ENCODE peak calls at places on chromosome 16, in nine cellular contexts. E is H7; Q is aorta; K is ELF-1; I is MM.1S; M is activated CD4-positive, alpha-beta T cell treated with anti-CD3 and anti-CD28 coated beads for 36 hours; O is fibroblast of pulmonary artery; A is smooth muscle cell of the brain vasculature; Z is activated T-helper 1 cell treated with anti-CD3 and anti-CD28 coated beads, Interleukin-12 subunit alpha, Interleukin-12 subunit beta, Interleukin-2, Interleukin-4 antibody, amounts not matched to agents 30 ng/mL and 10 ng/mL and 1 ng/mL, durations not matched to agents 14 hours and 24 hours and 36 hours. L is an unnamed sample.

GRCh38 chr16:27365142-27366089 is 36.6 kb upstream of the IL21R start:
- DNase-seq in A (no peak), Z (no peak), M (peak; percentile 41), I (no peak), O (peak; percentile 29), Q (no peak), K (peak; percentile 41), E (no peak), L (no peak)

GRCh38 chr16:30740364-30741251 is 7.6 kb upstream of the PHKG2 start:
- DNase-seq in K (peak; percentile 88), A (no peak), O (peak; percentile 76), Z (no peak), I (no peak), Q (peak; percentile 91), E (peak; percentile 86), M (peak; percentile 28), L (no peak)

GRCh38 chr16:67025151-67025550 is 3.8 kb upstream of the CBFB start:
- DNase-seq in E (peak; percentile 7), I (no peak), O (no peak), Q (no peak), Z (no peak), K (no peak), A (no peak), M (no peak), L (no peak)

GRCh38 chr16:35561346-35561745 is 2101.9 kb downstream of the TP53TG3F start:
- DNase-seq in O (no peak), A (no peak), K (no peak), E (no peak), I (no peak), M (no peak), Q (no peak), Z (no peak), L (no peak)

GRCh38 chr16:27232061-27232841 is 28.9 kb downstream of the KDM8 start:
- DNase-seq in Z (no peak), Q (peak; percentile 78), I (peak; percentile 88), E (peak; percentile 20), M (peak; percentile 75), A (no peak), O (no peak), K (no peak), L (no peak)

GRCh38 chr16:57422026-57422944 is 17.7 kb downstream of the CCL17 start:
- DNase-seq in K (peak; percentile 40), I (no peak), O (peak; percentile 78), Q (peak; percentile 86), A (peak; percentile 59), M (no peak), E (peak; percentile 71), Z (no peak), L (peak; percentile 58)

GRCh38 chr16:65070831-65071230 is 51.0 kb downstream of the CDH11 start:
- DNase-seq in I (no peak), K (peak; percentile 71), O (peak; percentile 97), Q (peak; percentile 81), M (no peak), E (no peak), Z (no peak), A (peak; percentile 84), L (no peak)

GRCh38 chr16:11219188-11219587 is 36.8 kb downstream of the SOCS1 start:
- DNase-seq in I (no peak), Z (no peak), Q (no peak), M (no peak), O (peak; percentile 45), E (no peak), K (no peak), A (no peak), L (no peak)

GRCh38 chr16:31072540-31073072 is 1.4 kb downstream of the ZNF668 start:
- DNase-seq in E (no peak), O (peak; percentile 45), Q (no peak), A (no peak), K (peak; percentile 59), I (peak; percentile 35), Z (peak; percentile 17), M (peak; percentile 62), L (peak; percentile 39)

GRCh38 chr16:67301080-67301757 is 21.9 kb downstream of the PLEKHG4 start:
- DNase-seq in Z (no peak), O (no peak), A (no peak), I (no peak), E (peak; percentile 42), M (no peak), K (no peak), Q (peak; percentile 90), L (no peak)

GRCh38 chr16:65489531-65490023 is 367.7 kb upstream of the CDH11 start:
- DNase-seq in I (no peak), M (no peak), Q (no peak), Z (no peak), K (no peak), O (no peak), E (no peak), A (no peak), L (no peak)

GRCh38 chr16:50631985-50632576 is 49.0 kb downstream of the SNX20 start:
- DNase-seq in K (no peak), O (no peak), I (no peak), E (no peak), M (no peak), Z (no peak), A (no peak), Q (peak; percentile 70), L (no peak)

GRCh38 chr16:89687092-89687940 is 827 bp downstream of the CDK10 start:
- DNase-seq in K (peak; percentile 71), E (peak; percentile 83), A (no peak), Z (no peak), M (peak; percentile 43), Q (no peak), I (peak; percentile 45), O (peak; percentile 25), L (peak; percentile 48)

GRCh38 chr16:85372627-85373372 is 240.3 kb upstream of the GSE1 start:
- DNase-seq in I (no peak), Z (no peak), M (peak; percentile 70), O (peak; percentile 57), E (no peak), Q (peak; percentile 92), K (no peak), A (no peak), L (no peak)

GRCh38 chr16:82070656-82071369 is 35.8 kb downstream of the HSD17B2 start:
- DNase-seq in O (peak; percentile 13), E (no peak), Z (no peak), M (no peak), A (no peak), Q (no peak), K (no peak), I (no peak), L (no peak)

GRCh38 chr16:1543085-1543896 is 9.8 kb downstream of the TMEM204 start:
- DNase-seq in Z (peak; percentile 38), I (no peak), E (peak; percentile 91), Q (peak; percentile 89), M (peak; percentile 84), K (peak; percentile 32), O (peak; percentile 92), A (no peak), L (peak; percentile 17)

GRCh38 chr16:58099097-58099955 is 29.9 kb downstream of the CFAP20 start:
- DNase-seq in Q (no peak), M (no peak), I (no peak), A (no peak), O (no peak), K (no peak), E (peak; percentile 18), Z (no peak), L (no peak)

GRCh38 chr16:30722443-30722842 is 23.5 kb downstream of the SRCAP start:
- DNase-seq in Q (no peak), I (no peak), E (peak; percentile 63), Z (no peak), K (no peak), O (no peak), A (no peak), M (peak; percentile 15), L (no peak)

GRCh38 chr16:87344931-87345631 is 27.9 kb upstream of the C16orf95 start:
- DNase-seq in I (no peak), Z (peak; percentile 35), K (peak; percentile 76), E (peak; percentile 87), O (no peak), M (peak; percentile 74), A (no peak), Q (no peak), L (no peak)

GRCh38 chr16:52812945-52813556 is 239.6 kb downstream of the CHD9NB start:
- DNase-seq in O (peak; percentile 59), A (peak; percentile 2), K (no peak), E (no peak), Z (no peak), I (no peak), M (no peak), Q (no peak), L (no peak)

GRCh38 chr16:88390265-88390664 is 7.5 kb downstream of the ZNF469 start:
- DNase-seq in I (no peak), M (no peak), K (no peak), Q (no peak), A (no peak), Z (no peak), E (no peak), O (no peak), L (no peak)

GRCh38 chr16:81647527-81647926 is 131.6 kb upstream of the PLCG2 start:
- DNase-seq in K (peak; percentile 86), E (peak; percentile 82), M (no peak), Q (no peak), Z (no peak), O (peak; percentile 47), A (no peak), I (no peak), L (no peak)

GRCh38 chr16:49345829-49346228 is 27.8 kb upstream of the C16orf78 start:
- DNase-seq in E (peak; percentile 80), O (no peak), Q (no peak), M (peak; percentile 33), Z (no peak), K (no peak), A (no peak), I (peak; percentile 32), L (peak; percentile 80)

GRCh38 chr16:75305364-75306101 is 54.1 kb upstream of the BCAR1 start:
- DNase-seq in Z (peak; percentile 1), A (peak; percentile 89), K (peak; percentile 77), I (no peak), O (peak; percentile 100), E (no peak), Q (peak; percentile 90), M (peak; percentile 87), L (no peak)

GRCh38 chr16:46801428-46802049 is 29.4 kb downstream of the C16orf87 start:
- DNase-seq in M (no peak), K (no peak), O (peak; percentile 46), E (peak; percentile 32), I (no peak), Q (no peak), A (no peak), Z (no peak), L (peak; percentile 39)

GRCh38 chr16:64841482-64841881 is 280.4 kb downstream of the CDH11 start:
- DNase-seq in A (no peak), I (no peak), Z (no peak), E (no peak), M (no peak), Q (no peak), K (no peak), O (no peak), L (no peak)

GRCh38 chr16:14388243-14388642 is 241.8 kb downstream of the PARN start:
- DNase-seq in Q (no peak), A (no peak), M (no peak), I (no peak), Z (no peak), K (no peak), O (no peak), E (no peak), L (no peak)

GRCh38 chr16:19822534-19822933 is 62.1 kb downstream of the GPRC5B start:
- DNase-seq in A (no peak), Z (no peak), Q (no peak), I (no peak), E (no peak), M (no peak), K (no peak), O (peak; percentile 87), L (no peak)

GRCh38 chr16:3681206-3681605 is 26.7 kb downstream of the DNASE1 start:
- DNase-seq in M (no peak), O (peak; percentile 8), E (no peak), K (no peak), A (no peak), Q (no peak), Z (no peak), I (no peak), L (no peak)

GRCh38 chr16:48535831-48536599 is 74.0 kb downstream of the N4BP1 start:
- DNase-seq in O (peak; percentile 74), K (no peak), A (peak; percentile 49), E (peak; percentile 64), I (peak; percentile 80), Q (peak; percentile 87), Z (no peak), M (peak; percentile 40), L (peak; percentile 55)

GRCh38 chr16:56736476-56736875 is 6.5 kb downstream of the NUP93 start:
- DNase-seq in K (no peak), E (no peak), O (no peak), Q (no peak), A (no peak), Z (no peak), I (no peak), M (no peak), L (no peak)

L was measured in neural progenitor cell.